ENCODE peak calls at places on chromosome 12, in six cellular contexts. T is EH; X is endothelial cell; H is activated T-cell treated with anti-CD3 and anti-CD28 coated beads, Interleukin-2, amount 50 U/mL, for 1 hour; A is HL-60; K is stimulated activated CD4-positive, alpha-beta T cell treated with anti-CD3 and anti-CD28 coated beads, Interleukin-2, amount 100 ng/mL, for 48 hours. Z is an unnamed sample.

GRCh38 chr12:132469423-132469822 is 20.5 kb upstream of the FBRSL1 start:
- DNase-seq in T (no peak), X (no peak), H (no peak), A (no peak), K (no peak), Z (no peak)

GRCh38 chr12:25352078-25352918 is 101.6 kb upstream of the KRAS start:
- DNase-seq in T (peak; percentile 91), X (no peak), H (no peak), A (no peak), K (no peak), Z (peak; percentile 61)

GRCh38 chr12:53004178-53004577 is 2.1 kb upstream of the EIF4B start:
- DNase-seq in T (peak; percentile 48), X (no peak), H (no peak), A (no peak), K (no peak), Z (peak; percentile 51)

GRCh38 chr12:123427036-123427769 is 9.3 kb downstream of the RILPL2 start:
- DNase-seq in T (no peak), X (no peak), H (no peak), A (no peak), K (no peak), Z (no peak)

GRCh38 chr12:82329508-82329907 is 28.7 kb downstream of the CCDC59 start:
- DNase-seq in T (no peak), X (no peak), H (no peak), A (no peak), K (no peak), Z (no peak)

GRCh38 chr12:131950182-131950913 is 606 bp downstream of the EP400 start:
- DNase-seq in T (peak; percentile 24), X (peak; percentile 41), H (no peak), A (peak; percentile 18), K (peak; percentile 32), Z (peak; percentile 28)

GRCh38 chr12:104707794-104708558 is 250.1 kb downstream of the SLC41A2 start:
- DNase-seq in T (no peak), X (no peak), H (no peak), A (no peak), K (no peak), Z (no peak)

GRCh38 chr12:51904951-51905471 is 2.3 kb upstream of the ACVRL1 start:
- DNase-seq in T (peak; percentile 67), X (no peak), H (no peak), A (no peak), K (no peak), Z (peak; percentile 29)

GRCh38 chr12:117350140-117350539 is 11.3 kb downstream of the NOS1 start:
- DNase-seq in T (no peak), X (no peak), H (no peak), A (no peak), K (no peak), Z (no peak)

GRCh38 chr12:93767524-93767863 is 90.3 kb downstream of the CRADD start:
- DNase-seq in T (no peak), X (no peak), H (no peak), A (no peak), K (no peak), Z (no peak)

GRCh38 chr12:99383258-99383657 is 264.3 kb upstream of the GARIN6 start:
- DNase-seq in T (no peak), X (no peak), H (no peak), A (no peak), K (no peak), Z (no peak)

GRCh38 chr12:7642876-7643309 is 22.8 kb downstream of the APOBEC1 start:
- DNase-seq in T (peak; percentile 30), X (peak; percentile 34), H (no peak), A (peak; percentile 52), K (peak; percentile 29), Z (peak; percentile 40)

GRCh38 chr12:121334513-121335343 is 17.5 kb downstream of the ANAPC5 start:
- DNase-seq in T (peak; percentile 77), X (peak; percentile 22), H (no peak), A (peak; percentile 55), K (no peak), Z (peak; percentile 61)

GRCh38 chr12:24767016-24767415 is 181.9 kb downstream of the BCAT1 start:
- DNase-seq in T (no peak), X (no peak), H (no peak), A (no peak), K (no peak), Z (no peak)

GRCh38 chr12:44581642-44582242 is 294.4 kb downstream of the NELL2 start:
- DNase-seq in T (no peak), X (no peak), H (no peak), A (no peak), K (no peak), Z (no peak)

GRCh38 chr12:6620137-6620884 is 13.1 kb upstream of the CHD4 start:
- DNase-seq in T (peak; percentile 33), X (peak; percentile 84), H (peak; percentile 67), A (no peak), K (peak; percentile 59), Z (no peak)

GRCh38 chr12:54016478-54016964 is 7.7 kb downstream of the HOXC8 start:
- DNase-seq in T (peak; percentile 90), X (no peak), H (no peak), A (no peak), K (no peak), Z (peak; percentile 88)

GRCh38 chr12:42017036-42017435 is 127.6 kb downstream of the GXYLT1 start:
- DNase-seq in T (no peak), X (no peak), H (no peak), A (peak; percentile 20), K (no peak), Z (no peak)

GRCh38 chr12:3489057-3489456 is 1.9 kb upstream of the PRMT8 start:
- DNase-seq in T (peak; percentile 55), X (no peak), H (no peak), A (no peak), K (no peak), Z (peak; percentile 13)

Z was measured in EL.